ENCODE peak calls at places on chromosomes 6 and 20, in four cellular contexts. E is HepG2, V is WTC11, T is K562. P is an unnamed sample.

GRCh38 chr6:53168516-53169257 is 20.0 kb upstream of the GCM1 start:
- DNase-seq in E (no peak), T (no peak), V (no peak), P (no peak)

GRCh38 chr6:160190974-160191373 is 67.6 kb downstream of the SLC22A2 start:
- DNase-seq in T (no peak), E (peak), V (no peak), P (no peak)

GRCh38 chr6:13710552-13711383 is 867 bp downstream of the RANBP9 start:
- DNase-seq in V (peak), E (peak), T (peak), P (no peak)

GRCh38 chr20:4326194-4327065 is 311.1 kb upstream of the RNF24 start:
- DNase-seq in E (no peak), V (no peak), T (no peak), P (no peak)

GRCh38 chr20:47360207-47360488 is 3.6 kb upstream of the ZMYND8 start:
- DNase-seq in V (no peak), T (no peak), E (peak), P (no peak)

GRCh38 chr6:99138445-99138844 is 190.7 kb upstream of the FBXL4 start:
- DNase-seq in V (no peak), E (no peak), T (no peak), P (no peak)

GRCh38 chr6:111604259-111605099 is 1.2 kb downstream of the TRAF3IP2 start:
- DNase-seq in T (no peak), V (no peak), E (no peak), P (no peak)

GRCh38 chr20:39985276-39985675 is 703.8 kb downstream of the MAFB start:
- DNase-seq in V (no peak), E (no peak), T (no peak), P (no peak)

GRCh38 chr6:162871966-162872365 is 144.2 kb downstream of the PACRG start:
- DNase-seq in T (no peak), E (no peak), V (no peak), P (no peak)

GRCh38 chr6:51533962-51534361 is 553.5 kb downstream of the PKHD1 start:
- DNase-seq in E (no peak), T (no peak), V (no peak), P (no peak)

GRCh38 chr6:112357801-112358200 is 10.7 kb downstream of the RFPL4B start:
- DNase-seq in V (no peak), T (no peak), E (no peak), P (no peak)

GRCh38 chr6:3456395-3456767 is 469 bp downstream of the SLC22A23 start:
- DNase-seq in V (no peak), E (no peak), T (peak), P (no peak)

GRCh38 chr6:85015396-85015990 is 251.1 kb upstream of the TBX18 start:
- DNase-seq in E (peak), T (peak), V (peak), P (no peak)

GRCh38 chr6:31838968-31839367 is 11.4 kb downstream of the HSPA1B start:
- DNase-seq in E (no peak), V (no peak), T (no peak), P (no peak)

GRCh38 chr20:47274449-47275108 is 81.9 kb downstream of the ZMYND8 start:
- DNase-seq in E (peak), V (no peak), T (no peak), P (peak)

GRCh38 chr6:32447932-32448331 is 8.2 kb downstream of the HLA-DRA start:
- DNase-seq in V (no peak), T (no peak), E (no peak), P (no peak)

DNA sequence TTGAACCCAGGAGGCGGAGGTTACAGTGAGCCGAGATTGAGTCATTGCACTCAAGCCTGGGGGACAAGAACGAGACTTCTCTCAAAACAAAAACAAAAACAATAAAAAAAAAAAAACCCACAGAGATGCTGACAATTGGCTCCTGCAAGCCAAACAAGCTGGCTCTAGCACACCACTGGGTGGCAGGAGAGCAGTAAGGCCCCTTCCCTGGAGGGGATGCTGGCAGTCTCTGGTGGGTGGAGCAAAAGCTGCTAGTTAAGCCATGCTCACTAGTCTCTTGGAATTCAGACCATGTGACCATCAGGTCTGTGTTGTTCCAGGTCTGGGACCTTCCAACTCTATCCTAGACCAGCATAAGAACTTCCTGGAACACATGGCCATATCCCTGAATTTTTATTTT is 18.9 kb upstream of the DSN1 start:
- DNase-seq in E (peak), V (peak), T (peak), P (no peak)
- TF ChIP-seq TCF7 in E (no peak), V (no peak), T (no peak), P (no peak)

GRCh38 chr20:1418335-1418734 is 25.5 kb upstream of the FKBP1A start:
- DNase-seq in V (no peak), T (no peak), E (no peak), P (no peak)

GRCh38 chr20:1417790-1418189 is 24.9 kb upstream of the FKBP1A start:
- DNase-seq in T (no peak), E (no peak), V (no peak), P (no peak)

GRCh38 chr20:1414982-1415381 is 22.1 kb upstream of the FKBP1A start:
- DNase-seq in V (no peak), E (no peak), T (no peak), P (no peak)

GRCh38 chr20:1415667-1416468 is 23.0 kb upstream of the FKBP1A start:
- DNase-seq in V (no peak), T (peak), E (peak), P (no peak)

DNA sequence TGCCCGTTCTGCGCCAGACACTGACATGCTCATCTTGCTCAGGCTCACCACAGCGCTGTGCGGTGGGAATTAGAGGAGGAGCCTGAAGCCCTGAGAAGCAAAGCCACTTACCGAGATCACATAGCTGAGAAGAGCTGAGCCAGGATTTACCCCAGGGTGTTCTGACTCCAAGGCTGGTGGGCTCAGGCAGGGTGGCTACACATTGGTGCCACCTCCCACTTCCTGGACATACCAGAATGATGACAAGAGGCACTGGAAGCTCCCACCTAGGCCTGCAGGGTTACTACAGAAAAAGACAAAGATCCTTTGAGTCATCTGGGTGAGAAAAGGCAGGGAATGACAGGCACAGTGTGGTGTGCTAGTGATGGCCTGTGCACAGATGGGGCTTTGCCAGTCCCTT is 24.4 kb upstream of the FKBP1A start:
- DNase-seq in T (no peak), V (no peak), E (peak), P (no peak)
- TF ChIP-seq TCF7 in T (no peak), V (no peak), E (no peak), P (no peak)

GRCh38 chr20:38542994-38543906 is 37.7 kb upstream of the ADIG start:
- DNase-seq in V (no peak), E (no peak), T (no peak), P (no peak)
- TF ChIP-seq TCF7 in V (no peak), E (no peak), T (no peak), P (no peak)

GRCh38 chr20:14951707-14952106 is 614.3 kb upstream of the FLRT3 start:
- DNase-seq in T (no peak), V (no peak), E (peak), P (no peak)
- TF ChIP-seq TCF7 in T (no peak), V (no peak), E (no peak), P (no peak)

GRCh38 chr6:38686270-38687042 is 16.5 kb downstream of the GLO1 start:
- DNase-seq in V (no peak), T (no peak), E (no peak), P (no peak)
- TF ChIP-seq TCF7 in V (no peak), T (no peak), E (no peak), P (no peak)